ENCODE peak calls at places on chromosomes 12 and 14, in eight cellular contexts. One of them, this sample, is unnamed.

GRCh38 chr12:106188249-106188648 is 49.5 kb upstream of the NUAK1 start:
- DNase-seq in ovary: no peak
- DNase-seq in adrenal gland: no peak
- DNase-seq in left ventricle myocardium inferior: no peak
- DNase-seq in OCI-LY7: no peak
- DNase-seq in heart right ventricle: no peak
- DNase-seq in upper lobe of right lung: no peak
- DNase-seq in heart left ventricle: no peak
- DNase-seq in this sample: no peak

GRCh38 chr12:108371801-108372344 is 32.8 kb upstream of the CMKLR1 start:
- DNase-seq in ovary: peak
- DNase-seq in adrenal gland: no peak
- DNase-seq in left ventricle myocardium inferior: no peak
- DNase-seq in OCI-LY7: no peak
- DNase-seq in heart right ventricle: no peak
- DNase-seq in upper lobe of right lung: no peak
- DNase-seq in heart left ventricle: no peak
- DNase-seq in this sample: peak

GRCh38 chr14:103126088-103126872 is 3.0 kb downstream of the TNFAIP2 start:
- DNase-seq in ovary: no peak
- DNase-seq in adrenal gland: no peak
- DNase-seq in left ventricle myocardium inferior: peak
- DNase-seq in OCI-LY7: no peak
- DNase-seq in heart right ventricle: no peak
- DNase-seq in upper lobe of right lung: no peak
- DNase-seq in heart left ventricle: peak
- DNase-seq in this sample: no peak

GRCh38 chr12:94609917-94610443 is 40.4 kb downstream of the TMCC3 start:
- DNase-seq in ovary: no peak
- DNase-seq in adrenal gland: no peak
- DNase-seq in left ventricle myocardium inferior: no peak
- DNase-seq in OCI-LY7: no peak
- DNase-seq in heart right ventricle: no peak
- DNase-seq in upper lobe of right lung: no peak
- DNase-seq in heart left ventricle: no peak
- DNase-seq in this sample: no peak

GRCh38 chr12:123369209-123369608 is 4.6 kb upstream of the SBNO1 start:
- DNase-seq in ovary: no peak
- DNase-seq in adrenal gland: no peak
- DNase-seq in left ventricle myocardium inferior: no peak
- DNase-seq in OCI-LY7: no peak
- DNase-seq in heart right ventricle: no peak
- DNase-seq in upper lobe of right lung: peak
- DNase-seq in heart left ventricle: no peak
- DNase-seq in this sample: no peak

GRCh38 chr12:130987151-130987931 is 33.6 kb downstream of the ADGRD1 start:
- DNase-seq in ovary: no peak
- DNase-seq in adrenal gland: no peak
- DNase-seq in left ventricle myocardium inferior: no peak
- DNase-seq in OCI-LY7: no peak
- DNase-seq in heart right ventricle: no peak
- DNase-seq in upper lobe of right lung: peak
- DNase-seq in heart left ventricle: no peak
- DNase-seq in this sample: no peak

GRCh38 chr12:96047621-96048211 is 12.3 kb upstream of the LTA4H start:
- DNase-seq in ovary: no peak
- DNase-seq in adrenal gland: peak
- DNase-seq in left ventricle myocardium inferior: no peak
- DNase-seq in OCI-LY7: peak
- DNase-seq in heart right ventricle: no peak
- DNase-seq in upper lobe of right lung: peak
- DNase-seq in heart left ventricle: peak
- DNase-seq in this sample: no peak

GRCh38 chr12:85280138-85280983 is at the start of gene ALX1:
- DNase-seq in ovary: no peak
- DNase-seq in adrenal gland: no peak
- DNase-seq in left ventricle myocardium inferior: no peak
- DNase-seq in OCI-LY7: no peak
- DNase-seq in heart right ventricle: no peak
- DNase-seq in upper lobe of right lung: peak
- DNase-seq in heart left ventricle: no peak
- DNase-seq in this sample: no peak

GRCh38 chr12:130254476-130255276 is 83.0 kb upstream of the PIWIL1 start:
- DNase-seq in ovary: no peak
- DNase-seq in adrenal gland: no peak
- DNase-seq in left ventricle myocardium inferior: no peak
- DNase-seq in OCI-LY7: no peak
- DNase-seq in heart right ventricle: no peak
- DNase-seq in upper lobe of right lung: no peak
- DNase-seq in heart left ventricle: no peak
- DNase-seq in this sample: peak

GRCh38 chr12:111193511-111193910 is 175.4 kb downstream of the PHETA1 start:
- DNase-seq in ovary: no peak
- DNase-seq in adrenal gland: no peak
- DNase-seq in left ventricle myocardium inferior: no peak
- DNase-seq in OCI-LY7: no peak
- DNase-seq in heart right ventricle: no peak
- DNase-seq in upper lobe of right lung: no peak
- DNase-seq in heart left ventricle: no peak
- DNase-seq in this sample: no peak

GRCh38 chr12:53200458-53201169 is 6.4 kb downstream of the ITGB7 start:
- DNase-seq in ovary: no peak
- DNase-seq in adrenal gland: no peak
- DNase-seq in left ventricle myocardium inferior: no peak
- DNase-seq in OCI-LY7: peak
- DNase-seq in heart right ventricle: no peak
- DNase-seq in upper lobe of right lung: no peak
- DNase-seq in heart left ventricle: no peak
- DNase-seq in this sample: no peak

GRCh38 chr12:5456906-5457305 is 25.0 kb downstream of the NTF3 start:
- DNase-seq in ovary: no peak
- DNase-seq in adrenal gland: no peak
- DNase-seq in left ventricle myocardium inferior: no peak
- DNase-seq in OCI-LY7: peak
- DNase-seq in heart right ventricle: no peak
- DNase-seq in upper lobe of right lung: no peak
- DNase-seq in heart left ventricle: no peak
- DNase-seq in this sample: no peak

GRCh38 chr14:65704412-65704811 is 291.9 kb downstream of the FUT8 start:
- DNase-seq in ovary: no peak
- DNase-seq in adrenal gland: no peak
- DNase-seq in left ventricle myocardium inferior: no peak
- DNase-seq in OCI-LY7: no peak
- DNase-seq in heart right ventricle: no peak
- DNase-seq in upper lobe of right lung: no peak
- DNase-seq in heart left ventricle: no peak
- DNase-seq in this sample: no peak

DNA sequence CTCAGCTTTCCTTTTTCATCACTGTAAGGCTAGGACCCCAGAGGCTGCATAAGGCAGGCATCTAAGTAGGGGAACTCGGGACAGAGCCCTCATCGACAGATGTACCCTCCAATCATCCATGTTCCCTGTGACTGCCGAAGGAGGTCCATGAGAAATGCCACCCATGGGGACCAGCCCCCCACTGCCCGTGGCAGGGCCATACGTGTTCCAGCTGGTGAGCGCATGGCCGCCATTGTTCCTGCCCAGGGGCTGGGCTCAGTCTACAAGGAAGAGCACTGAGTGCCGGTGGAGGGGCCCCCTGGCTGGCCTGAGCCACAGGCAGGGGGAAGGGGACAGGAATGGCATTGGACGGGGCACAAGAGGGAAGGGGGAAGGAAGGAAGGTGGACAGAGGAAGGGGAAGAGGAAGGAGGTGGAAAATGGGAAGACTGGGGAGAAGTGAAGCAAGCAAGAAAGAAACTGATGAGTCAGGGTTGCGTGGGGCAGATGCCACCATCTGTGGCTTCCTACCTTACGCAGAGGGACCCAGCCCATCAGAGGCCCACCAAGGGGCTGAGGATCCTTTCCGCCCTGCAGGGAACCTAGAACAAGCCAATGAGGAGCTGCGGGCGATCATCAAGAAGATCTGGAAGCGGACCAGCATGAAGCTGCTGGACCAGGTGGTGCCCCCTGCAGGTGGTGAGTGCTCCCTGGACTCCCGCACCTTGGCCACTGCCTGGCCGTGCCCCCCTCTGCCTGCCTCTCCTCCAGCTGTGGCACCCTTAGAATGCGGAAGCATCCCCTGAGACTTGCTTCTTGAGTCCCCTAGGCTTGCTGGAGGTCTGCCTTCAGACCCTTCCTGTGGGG is 120.6 kb upstream of the FKBP4 start:
- DNase-seq in ovary: no peak
- DNase-seq in adrenal gland: no peak
- DNase-seq in left ventricle myocardium inferior: no peak
- DNase-seq in OCI-LY7: peak
- DNase-seq in heart right ventricle: no peak
- DNase-seq in upper lobe of right lung: no peak
- DNase-seq in heart left ventricle: no peak
- DNase-seq in this sample: no peak
- H3K4me3 ChIP-seq in ovary: no peak
- H3K4me3 ChIP-seq in adrenal gland: no peak
- H3K4me3 ChIP-seq in left ventricle myocardium inferior: no peak
- H3K4me3 ChIP-seq in OCI-LY7: no peak
- H3K4me3 ChIP-seq in heart right ventricle: no peak
- H3K4me3 ChIP-seq in upper lobe of right lung: no peak
- H3K4me3 ChIP-seq in heart left ventricle: no peak
- H3K4me3 ChIP-seq in this sample: no peak

GRCh38 chr14:24092960-24093900 is 881 bp upstream of the PCK2 start:
- DNase-seq in ovary: no peak
- DNase-seq in adrenal gland: no peak
- DNase-seq in left ventricle myocardium inferior: no peak
- DNase-seq in OCI-LY7: no peak
- DNase-seq in heart right ventricle: no peak
- DNase-seq in upper lobe of right lung: no peak
- DNase-seq in heart left ventricle: no peak
- DNase-seq in this sample: no peak

GRCh38 chr14:24095196-24096068 is 1.3 kb downstream of the PCK2 start:
- DNase-seq in ovary: peak
- DNase-seq in adrenal gland: peak
- DNase-seq in left ventricle myocardium inferior: peak
- DNase-seq in OCI-LY7: peak
- DNase-seq in heart right ventricle: no peak
- DNase-seq in upper lobe of right lung: peak
- DNase-seq in heart left ventricle: peak
- DNase-seq in this sample: no peak

GRCh38 chr14:24092110-24092959 is 1.8 kb upstream of the PCK2 start:
- DNase-seq in ovary: no peak
- DNase-seq in adrenal gland: no peak
- DNase-seq in left ventricle myocardium inferior: no peak
- DNase-seq in OCI-LY7: no peak
- DNase-seq in heart right ventricle: no peak
- DNase-seq in upper lobe of right lung: no peak
- DNase-seq in heart left ventricle: no peak
- DNase-seq in this sample: no peak

GRCh38 chr14:24094839-24095195 is 706 bp downstream of the PCK2 start:
- DNase-seq in ovary: peak
- DNase-seq in adrenal gland: no peak
- DNase-seq in left ventricle myocardium inferior: no peak
- DNase-seq in OCI-LY7: peak
- DNase-seq in heart right ventricle: no peak
- DNase-seq in upper lobe of right lung: peak
- DNase-seq in heart left ventricle: no peak
- DNase-seq in this sample: no peak

GRCh38 chr14:24093901-24094838 is at the start of gene PCK2:
- DNase-seq in ovary: peak
- DNase-seq in adrenal gland: peak
- DNase-seq in left ventricle myocardium inferior: peak
- DNase-seq in OCI-LY7: peak
- DNase-seq in heart right ventricle: peak
- DNase-seq in upper lobe of right lung: peak
- DNase-seq in heart left ventricle: peak
- DNase-seq in this sample: peak
- TF ChIP-seq CTCF in ovary: no peak
- TF ChIP-seq CTCF in adrenal gland: no peak
- TF ChIP-seq CTCF in left ventricle myocardium inferior: peak
- TF ChIP-seq CTCF in OCI-LY7: peak
- TF ChIP-seq CTCF in heart right ventricle: peak
- TF ChIP-seq CTCF in upper lobe of right lung: no peak
- TF ChIP-seq CTCF in heart left ventricle: peak
- TF ChIP-seq CTCF in this sample: no peak

GRCh38 chr12:124497039-124497438 is 70.4 kb downstream of the NCOR2 start:
- DNase-seq in ovary: no peak
- DNase-seq in adrenal gland: no peak
- DNase-seq in left ventricle myocardium inferior: peak
- DNase-seq in OCI-LY7: no peak
- DNase-seq in heart right ventricle: no peak
- DNase-seq in upper lobe of right lung: no peak
- DNase-seq in heart left ventricle: peak
- DNase-seq in this sample: no peak

GRCh38 chr12:124496584-124496983 is 70.8 kb downstream of the NCOR2 start:
- DNase-seq in ovary: no peak
- DNase-seq in adrenal gland: no peak
- DNase-seq in left ventricle myocardium inferior: no peak
- DNase-seq in OCI-LY7: peak
- DNase-seq in heart right ventricle: no peak
- DNase-seq in upper lobe of right lung: no peak
- DNase-seq in heart left ventricle: no peak
- DNase-seq in this sample: no peak

GRCh38 chr12:124498870-124499753 is 68.3 kb downstream of the NCOR2 start:
- DNase-seq in ovary: no peak
- DNase-seq in adrenal gland: no peak
- DNase-seq in left ventricle myocardium inferior: no peak
- DNase-seq in OCI-LY7: no peak
- DNase-seq in heart right ventricle: no peak
- DNase-seq in upper lobe of right lung: no peak
- DNase-seq in heart left ventricle: no peak
- DNase-seq in this sample: no peak

GRCh38 chr12:124498178-124498869 is 69.1 kb downstream of the NCOR2 start:
- DNase-seq in ovary: no peak
- DNase-seq in adrenal gland: no peak
- DNase-seq in left ventricle myocardium inferior: no peak
- DNase-seq in OCI-LY7: no peak
- DNase-seq in heart right ventricle: peak
- DNase-seq in upper lobe of right lung: no peak
- DNase-seq in heart left ventricle: no peak
- DNase-seq in this sample: no peak

DNA sequence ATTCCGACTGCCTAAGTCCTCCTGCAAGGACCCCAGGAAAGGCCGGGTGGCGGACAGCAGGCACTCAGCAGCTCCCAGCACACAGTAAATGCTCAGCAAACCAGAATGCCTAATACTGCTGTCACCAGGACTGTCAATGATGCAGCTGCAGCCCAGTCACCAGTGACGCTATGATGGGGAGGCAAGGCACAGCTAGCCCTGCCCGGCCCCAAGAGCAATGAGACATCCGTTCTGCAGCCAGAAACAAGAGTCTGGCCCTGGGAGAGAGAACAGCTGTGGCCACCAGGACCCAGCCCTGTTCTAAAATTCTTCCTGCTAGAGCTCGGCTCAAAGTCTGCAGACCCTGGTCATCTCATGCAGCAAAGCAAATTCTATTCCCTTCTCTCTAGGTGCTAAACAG is 69.8 kb downstream of the NCOR2 start:
- DNase-seq in ovary: no peak
- DNase-seq in adrenal gland: peak
- DNase-seq in left ventricle myocardium inferior: peak
- DNase-seq in OCI-LY7: no peak
- DNase-seq in heart right ventricle: peak
- DNase-seq in upper lobe of right lung: no peak
- DNase-seq in heart left ventricle: peak
- DNase-seq in this sample: no peak
- H3K27ac ChIP-seq in ovary: peak
- H3K27ac ChIP-seq in adrenal gland: peak
- H3K27ac ChIP-seq in left ventricle myocardium inferior: peak
- H3K27ac ChIP-seq in OCI-LY7: no peak
- H3K27ac ChIP-seq in heart right ventricle: peak
- H3K27ac ChIP-seq in upper lobe of right lung: peak
- H3K27ac ChIP-seq in heart left ventricle: no peak
- H3K27ac ChIP-seq in this sample: peak

GRCh38 chr14:26593377-26593776 is 4.5 kb downstream of the NOVA1 start:
- DNase-seq in ovary: no peak
- DNase-seq in adrenal gland: no peak
- DNase-seq in left ventricle myocardium inferior: no peak
- DNase-seq in OCI-LY7: no peak
- DNase-seq in heart right ventricle: no peak
- DNase-seq in upper lobe of right lung: no peak
- DNase-seq in heart left ventricle: no peak
- DNase-seq in this sample: no peak
- H3K4me3 ChIP-seq in ovary: no peak
- H3K4me3 ChIP-seq in adrenal gland: no peak
- H3K4me3 ChIP-seq in left ventricle myocardium inferior: no peak
- H3K4me3 ChIP-seq in OCI-LY7: no peak
- H3K4me3 ChIP-seq in heart right ventricle: no peak
- H3K4me3 ChIP-seq in upper lobe of right lung: no peak
- H3K4me3 ChIP-seq in heart left ventricle: no peak
- H3K4me3 ChIP-seq in this sample: no peak